ENCODE peak calls at places on chromosomes 13 and 19, in four cellular contexts. T is brain microvascular endothelial cell, C is Caco-2, M is IMR-90. S is an unnamed sample.

GRCh38 chr19:53101518-53101917 is 1.7 kb downstream of the ZNF160 start:
- DNase-seq in T (peak), C (no peak), M (peak), S (no peak)

GRCh38 chr13:104315606-104316005 is 1249.4 kb upstream of the SLC10A2 start:
- DNase-seq in T (peak), C (peak), M (peak), S (no peak)

GRCh38 chr19:57068326-57068725 is 51.5 kb upstream of the USP29 start:
- DNase-seq in T (no peak), C (no peak), M (no peak), S (no peak)

GRCh38 chr13:102847272-102848234 is 1.7 kb downstream of the ERCC5 start:
- DNase-seq in T (peak), C (no peak), M (peak), S (no peak)

GRCh38 chr13:84433024-84433423 is 550.8 kb upstream of the SLITRK1 start:
- DNase-seq in T (peak), C (no peak), M (peak), S (no peak)

GRCh38 chr19:30666301-30666803 is 294.2 kb downstream of the ZNF536 start:
- DNase-seq in T (peak), C (peak), M (peak), S (peak)

GRCh38 chr13:67001363-67001762 is 228.8 kb downstream of the PCDH9 start:
- DNase-seq in T (no peak), C (no peak), M (no peak), S (no peak)

GRCh38 chr19:14472202-14472961 is 2.8 kb downstream of the PTGER1 start:
- DNase-seq in T (no peak), C (peak), M (peak), S (peak)

GRCh38 chr13:49374585-49375290 is 69.1 kb downstream of the CAB39L start:
- DNase-seq in T (peak), C (no peak), M (peak), S (no peak)

GRCh38 chr13:110394371-110394841 is 87.3 kb downstream of the COL4A2 start:
- DNase-seq in T (peak), C (no peak), M (peak), S (no peak)

GRCh38 chr19:40253611-40254092 is 27.2 kb upstream of the CCNP start:
- DNase-seq in T (no peak), C (no peak), M (no peak), S (no peak)

GRCh38 chr13:77861716-77862115 is 56.9 kb downstream of the EDNRB start:
- DNase-seq in T (no peak), C (no peak), M (no peak), S (no peak)

GRCh38 chr19:6071103-6071485 is 39.2 kb downstream of the RFX2 start:
- DNase-seq in T (no peak), C (no peak), M (peak), S (no peak)

GRCh38 chr13:45441633-45442032 is 23.1 kb upstream of the COG3 start:
- DNase-seq in T (peak), C (no peak), M (peak), S (no peak)

GRCh38 chr13:30002577-30002976 is 152.2 kb upstream of the UBL3 start:
- DNase-seq in T (peak), C (no peak), M (peak), S (no peak)
- TF ChIP-seq CTCF in T (no peak), C (no peak), M (no peak), S (no peak)

GRCh38 chr13:51675385-51675784 is 91.1 kb downstream of the WDFY2 start:
- DNase-seq in T (no peak), C (no peak), M (no peak), S (no peak)
- TF ChIP-seq CTCF in T (no peak), C (no peak), M (no peak), S (no peak)

GRCh38 chr13:53201454-53202225 is 173.0 kb downstream of the OLFM4 start:
- DNase-seq in T (no peak), C (no peak), M (no peak), S (no peak)

GRCh38 chr13:53204598-53204997 is 176.0 kb downstream of the OLFM4 start:
- DNase-seq in T (no peak), C (no peak), M (no peak), S (no peak)

GRCh38 chr13:53200498-53201453 is 172.2 kb downstream of the OLFM4 start:
- DNase-seq in T (no peak), C (no peak), M (peak), S (no peak)

GRCh38 chr13:53206455-53206854 is 177.8 kb downstream of the OLFM4 start:
- DNase-seq in T (no peak), C (no peak), M (no peak), S (no peak)
- TF ChIP-seq CTCF in T (peak), C (peak), M (peak), S (no peak)

GRCh38 chr13:113641426-113641825 is 16.6 kb downstream of the ATP4B start:
- DNase-seq in T (no peak), C (no peak), M (no peak), S (no peak)
- TF ChIP-seq CTCF in T (no peak), C (no peak), M (no peak), S (no peak)

GRCh38 chr13:111458739-111459138 is 138.3 kb downstream of the TEX29 start:
- DNase-seq in T (no peak), C (no peak), M (no peak), S (no peak)

GRCh38 chr13:111462221-111462764 is 141.9 kb downstream of the TEX29 start:
- DNase-seq in T (no peak), C (no peak), M (no peak), S (no peak)

GRCh38 chr13:111461445-111462149 is 141.2 kb downstream of the TEX29 start:
- DNase-seq in T (no peak), C (no peak), M (no peak), S (no peak)

GRCh38 chr13:111459803-111460547 is 139.5 kb downstream of the TEX29 start:
- DNase-seq in T (no peak), C (no peak), M (no peak), S (no peak)

GRCh38 chr13:111460548-111461444 is 140.4 kb downstream of the TEX29 start:
- DNase-seq in T (peak), C (peak), M (peak), S (peak)
- TF ChIP-seq CTCF in T (peak), C (peak), M (peak), S (no peak)

DNA sequence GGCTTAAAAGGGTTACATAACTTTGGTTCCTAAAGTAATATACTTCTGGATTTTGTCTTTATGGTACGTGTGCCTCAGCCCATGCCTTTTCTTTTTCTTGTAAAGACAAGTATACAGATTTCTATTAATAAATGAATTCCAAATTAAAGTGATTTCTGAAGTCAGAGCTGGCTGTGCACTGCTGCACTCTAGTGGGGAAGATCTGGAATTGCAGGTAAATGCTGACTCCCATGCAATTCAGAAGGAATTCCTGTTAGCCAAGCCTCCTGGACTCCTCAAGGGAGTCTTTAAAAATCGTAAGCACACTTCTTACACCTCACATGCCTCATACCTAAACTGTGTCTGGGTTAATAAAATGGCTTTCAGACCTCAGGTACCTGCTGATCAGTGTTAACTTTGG is 118.4 kb upstream of the SLC7A1 start:
- DNase-seq in T (peak), C (no peak), M (peak), S (no peak)
- TF ChIP-seq CTCF in T (peak), C (peak), M (peak), S (no peak)

DNA sequence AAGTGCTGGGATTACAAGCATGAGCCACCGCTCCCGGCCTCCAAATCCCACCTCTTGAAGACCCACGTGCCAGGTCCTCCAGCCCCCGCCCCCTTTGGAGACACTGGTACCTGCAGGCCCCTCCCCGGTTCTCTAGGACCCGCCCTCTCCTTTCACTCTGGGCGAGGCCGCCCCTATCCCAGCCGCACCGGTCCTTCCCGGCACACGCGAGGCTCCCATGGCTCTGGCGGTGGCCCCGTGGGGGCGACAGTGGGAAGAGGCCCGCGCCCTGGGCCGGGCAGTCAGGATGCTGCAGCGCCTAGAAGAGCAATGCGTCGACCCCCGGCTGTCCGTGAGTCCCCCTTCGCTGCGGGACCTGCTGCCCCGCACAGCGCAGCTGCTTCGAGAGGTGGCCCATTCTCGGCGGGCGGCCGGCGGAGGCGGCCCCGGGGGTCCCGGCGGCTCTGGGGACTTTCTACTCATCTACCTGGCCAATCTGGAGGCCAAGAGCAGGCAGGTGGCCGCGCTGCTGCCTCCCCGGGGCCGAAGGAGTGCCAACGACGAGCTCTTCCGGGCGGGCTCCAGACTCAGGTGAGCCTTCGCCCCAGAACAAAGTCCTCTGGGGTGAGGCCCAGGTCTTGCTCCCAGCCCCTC is at the start of gene CBLC:
- DNase-seq in T (no peak), C (peak), M (no peak), S (peak)
- TF ChIP-seq CTCF in T (peak), C (no peak), M (no peak), S (no peak)

GRCh38 chr19:1767464-1767933 is 14.2 kb downstream of the ONECUT3 start:
- DNase-seq in T (no peak), C (no peak), M (no peak), S (no peak)

GRCh38 chr19:1766800-1767352 is 13.6 kb downstream of the ONECUT3 start:
- DNase-seq in T (no peak), C (no peak), M (no peak), S (no peak)

GRCh38 chr19:1769645-1769985 is 16.3 kb downstream of the ONECUT3 start:
- DNase-seq in T (no peak), C (no peak), M (no peak), S (no peak)

GRCh38 chr19:1768918-1769644 is 15.8 kb downstream of the ONECUT3 start:
- DNase-seq in T (no peak), C (no peak), M (no peak), S (no peak)

GRCh38 chr19:1768248-1768647 is 14.9 kb downstream of the ONECUT3 start:
- DNase-seq in T (no peak), C (no peak), M (no peak), S (no peak)
- TF ChIP-seq CTCF in T (peak), C (no peak), M (peak), S (no peak)

DNA sequence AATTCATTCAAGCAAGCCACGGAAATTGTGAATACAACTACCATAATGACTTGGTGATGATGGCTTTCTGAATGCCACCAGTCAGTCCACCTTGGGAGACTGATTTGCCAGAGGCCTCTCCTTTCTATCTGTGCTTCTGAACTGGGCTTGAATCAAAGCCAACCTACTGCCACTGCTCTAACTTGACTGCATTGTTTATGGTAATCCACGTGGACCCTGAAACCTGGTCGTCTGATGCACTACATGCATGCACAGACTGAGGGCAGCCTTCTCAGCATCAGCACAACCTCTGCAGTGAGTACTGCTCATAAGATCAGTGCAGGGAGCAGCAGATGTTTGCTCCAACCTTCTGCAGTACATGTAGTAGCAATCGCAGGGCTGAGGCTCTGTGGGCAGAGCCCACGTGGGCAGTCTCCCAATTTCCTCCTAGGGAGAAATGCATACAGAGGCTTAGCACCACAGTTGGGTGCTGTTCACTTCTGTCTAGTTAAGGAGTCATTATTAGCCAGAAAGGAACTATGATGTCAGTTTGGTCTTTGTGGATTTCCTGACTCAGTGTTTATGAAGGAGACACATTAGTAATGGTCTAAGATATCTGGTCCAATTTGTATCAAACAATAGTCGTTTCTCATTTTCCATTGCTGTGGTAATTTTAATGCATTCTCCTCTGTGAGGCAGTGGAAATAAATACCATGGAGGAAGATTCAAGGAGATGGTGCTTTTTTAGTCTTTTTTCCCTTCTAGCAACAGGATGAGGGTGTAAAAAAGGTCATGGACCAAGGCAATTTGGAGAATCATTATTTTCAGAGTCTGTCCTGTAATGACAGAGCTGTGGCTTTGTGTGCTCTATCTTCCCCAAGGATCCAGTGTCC is 82.5 kb downstream of the AKAP11 start:
- DNase-seq in T (peak), C (no peak), M (peak), S (no peak)
- TF ChIP-seq CTCF in T (peak), C (no peak), M (no peak), S (no peak)

S was measured in Calu3.